ENCODE peak calls at places on chromosomes 7 and 10, in four cellular contexts. J is uterus, N is tibial nerve, Z is gastrocnemius medialis. W is an unnamed sample. For H3K9me3, the result is how much of the 10 kb centered on the place peaks cover.

GRCh38 chr7:83060218-83060617 is 102.5 kb downstream of the PCLO start:
- DNase-seq in J (no peak), N (no peak), Z (no peak), W (peak)

GRCh38 chr7:55366461-55367138 is 1.5 kb downstream of the LANCL2 start:
- DNase-seq in J (no peak), N (no peak), Z (no peak), W (peak)

GRCh38 chr10:94677691-94678090 is 5.8 kb upstream of the CYP2C18 start:
- DNase-seq in J (no peak), N (no peak), Z (no peak), W (no peak)

GRCh38 chr10:113445736-113446135 is 107.1 kb upstream of the HABP2 start:
- DNase-seq in J (no peak), N (no peak), Z (no peak), W (no peak)

GRCh38 chr10:50347394-50347802 is 96.1 kb upstream of the ASAH2 start:
- DNase-seq in J (no peak), N (no peak), Z (no peak), W (no peak)

GRCh38 chr10:17432738-17433137 is 21.7 kb downstream of the ST8SIA6 start:
- DNase-seq in J (no peak), N (no peak), Z (no peak), W (no peak)

GRCh38 chr7:47568569-47568968 is 13.3 kb downstream of the TNS3 start:
- DNase-seq in J (no peak), N (no peak), Z (peak), W (peak)

GRCh38 chr10:132311338-132311939 is 3.7 kb upstream of the STK32C start:
- DNase-seq in J (no peak), N (no peak), Z (no peak), W (no peak)

GRCh38 chr7:41403291-41403690 is 299.6 kb downstream of the INHBA start:
- DNase-seq in J (no peak), N (no peak), Z (no peak), W (no peak)

GRCh38 chr7:111982133-111982532 is 224.1 kb downstream of the DOCK4 start:
- DNase-seq in J (no peak), N (no peak), Z (no peak), W (no peak)

GRCh38 chr10:131231965-131232541 is 79.5 kb downstream of the TCERG1L start:
- DNase-seq in J (no peak), N (no peak), Z (no peak), W (no peak)

GRCh38 chr7:1954366-1955004 is 278.3 kb downstream of the MAD1L1 start:
- DNase-seq in J (no peak), N (no peak), Z (no peak), W (no peak)

DNA sequence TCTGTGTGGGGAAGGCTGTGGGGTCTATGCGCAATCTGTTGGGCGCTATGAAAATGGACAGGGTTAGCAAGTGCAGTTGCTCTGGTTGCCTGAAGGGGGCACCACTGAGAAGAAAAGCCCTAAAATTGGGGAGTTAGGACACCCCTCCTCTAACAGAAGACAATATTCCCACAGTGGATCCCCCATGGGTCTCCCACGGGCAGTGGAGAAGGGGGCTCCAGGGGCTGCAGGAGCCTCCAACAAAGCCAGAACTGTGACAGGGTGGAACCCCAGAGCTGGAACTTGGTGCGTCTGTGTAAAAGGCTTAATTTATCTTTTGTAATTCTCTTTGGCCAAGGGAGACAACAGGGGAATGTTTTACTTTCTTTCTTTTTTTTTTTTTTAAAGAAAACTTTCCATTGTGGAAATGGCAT is 12.5 kb upstream of the COL13A1 start:
- DNase-seq in J (no peak), N (no peak), Z (no peak), W (no peak)
- H3K27ac ChIP-seq in J (no peak), N (no peak), Z (no peak), W (no peak)

GRCh38 chr7:57404967-57405421 is 45.0 kb upstream of the ZNF716 start:
- DNase-seq in J (no peak), N (no peak), Z (no peak), W (no peak)
- H3K9me3 ChIP-seq in J (under half), N (under half), Z (under half), W (under half)

GRCh38 chr10:119105155-119105554 is 1.2 kb downstream of the DENND10 start:
- DNase-seq in J (no peak), N (no peak), Z (no peak), W (no peak)

GRCh38 chr10:119103241-119103640 is 672 bp upstream of the DENND10 start:
- DNase-seq in J (no peak), N (no peak), Z (no peak), W (no peak)

GRCh38 chr10:119104653-119105024 is 726 bp downstream of the DENND10 start:
- DNase-seq in J (peak), N (peak), Z (no peak), W (peak)

GRCh38 chr10:119098576-119098975 is 5.3 kb upstream of the DENND10 start:
- DNase-seq in J (no peak), N (no peak), Z (no peak), W (no peak)

DNA sequence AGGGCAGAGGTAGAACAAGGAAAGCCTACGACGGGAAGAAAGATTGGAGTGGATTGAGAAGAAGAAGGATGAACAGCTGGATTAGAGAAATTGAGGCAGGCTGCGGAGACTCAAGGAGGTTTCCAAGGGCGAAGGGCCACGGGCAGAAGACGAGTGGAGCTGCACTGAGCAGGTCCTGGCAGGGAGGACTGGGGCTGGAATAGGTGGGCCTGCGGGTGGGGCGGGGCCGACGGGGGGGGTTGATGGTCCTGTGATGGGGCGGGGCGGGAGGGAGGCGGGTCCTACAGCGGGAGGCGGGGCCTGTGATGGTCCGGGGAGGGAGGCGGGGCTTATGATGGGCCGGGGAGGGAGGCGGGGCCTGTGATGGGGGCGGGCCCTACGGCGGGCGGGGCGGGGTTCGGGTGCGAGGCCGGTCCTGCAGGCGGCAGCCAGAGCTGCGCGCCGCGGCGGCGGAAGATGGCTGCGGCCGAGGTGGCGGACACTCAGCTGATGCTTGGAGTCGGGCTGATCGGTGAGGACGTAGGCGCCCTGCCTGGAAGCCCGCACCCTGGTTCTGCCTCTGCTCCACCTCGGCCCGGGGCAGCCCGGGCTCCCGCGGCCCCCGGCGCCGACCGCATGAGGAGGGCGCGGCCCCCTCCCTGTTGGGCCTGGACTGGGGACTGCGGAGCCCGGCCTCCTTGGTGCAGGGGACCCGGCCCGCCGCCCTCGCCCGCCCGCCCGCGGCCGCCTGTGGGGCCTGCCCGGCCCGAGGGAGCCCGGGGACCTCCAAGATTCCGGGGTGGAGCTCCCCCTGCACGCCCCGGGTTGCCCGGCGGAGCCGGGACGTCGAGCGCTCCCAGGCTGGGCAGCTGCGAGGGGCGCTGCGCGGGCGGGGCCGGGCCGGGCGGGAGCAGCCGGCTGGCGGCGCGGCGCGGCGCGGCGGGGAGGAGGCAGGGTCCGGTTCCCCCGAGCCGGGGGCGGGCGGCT is at the start of gene DENND10:
- DNase-seq in J (peak), N (peak), Z (peak), W (peak)
- TF ChIP-seq POLR2A in J (peak), N (peak), Z (peak), W (peak)

GRCh38 chr7:124633740-124634139 is 131.9 kb downstream of the GPR37 start:
- DNase-seq in J (no peak), N (no peak), Z (no peak), W (no peak)
- H3K27ac ChIP-seq in J (no peak), N (no peak), Z (no peak), W (no peak)

DNA sequence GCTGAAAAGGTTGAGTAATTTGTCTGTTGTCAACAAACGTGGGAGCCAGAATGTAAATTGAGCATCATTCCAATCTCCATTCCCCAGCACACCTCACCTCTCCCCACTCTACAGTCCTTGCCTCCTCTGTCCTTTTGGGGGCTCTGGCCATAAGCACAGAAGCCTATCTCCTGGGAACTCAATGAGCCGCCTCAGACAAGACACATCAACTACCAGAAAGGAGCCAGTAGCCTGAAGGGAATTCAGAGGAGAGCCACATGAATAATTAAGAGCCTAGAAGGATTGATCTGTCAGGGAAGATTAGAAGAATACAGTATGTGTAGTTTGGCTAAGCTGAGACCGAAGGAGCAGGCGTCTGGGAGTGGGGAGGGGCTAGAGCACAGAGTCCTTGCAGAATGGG is 31.2 kb downstream of the FRMD4A start:
- DNase-seq in J (no peak), N (no peak), Z (no peak), W (no peak)
- H3K9me3 ChIP-seq in J (under half), N (under half), Z (under half), W (under half)

DNA sequence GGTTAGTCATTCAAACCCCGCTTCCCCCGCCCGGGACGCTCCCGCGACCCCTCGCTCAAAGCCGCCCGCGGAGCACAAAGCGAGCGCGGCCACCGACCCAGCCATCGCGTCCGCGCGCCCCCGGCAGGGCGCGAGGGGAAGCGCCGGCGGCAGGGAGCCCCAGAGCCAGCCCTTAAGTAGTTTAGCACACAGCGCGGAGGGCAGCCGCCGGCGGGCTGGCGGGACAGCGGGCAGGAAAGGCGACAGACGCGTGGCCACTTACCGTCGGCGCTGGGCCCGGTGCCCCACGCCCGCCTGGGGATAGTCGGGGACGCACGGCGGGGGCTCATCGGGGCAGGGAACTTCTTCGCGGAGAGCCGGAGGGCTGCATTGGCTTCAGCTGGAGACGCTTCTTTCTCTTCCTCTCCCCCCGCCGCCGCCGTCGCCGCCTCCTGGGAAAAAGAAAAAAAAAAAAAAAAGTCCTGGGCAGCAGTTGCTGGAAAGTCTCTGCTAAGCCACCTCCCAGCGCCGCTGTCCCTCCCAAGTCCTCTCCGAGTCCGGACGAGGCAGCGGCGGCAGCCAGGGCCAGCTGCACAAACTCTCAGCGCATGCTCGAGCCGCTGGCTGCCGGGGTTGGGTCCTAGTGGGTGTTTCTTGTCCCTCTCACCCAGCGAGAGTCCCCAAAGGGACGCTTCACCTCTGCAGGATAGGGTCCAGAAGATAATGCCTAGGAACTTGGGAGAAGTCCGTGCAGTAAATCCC is at the start of gene TSPAN12:
- DNase-seq in J (peak), N (peak), Z (peak), W (peak)
- TF ChIP-seq POLR2A in J (no peak), N (no peak), Z (no peak), W (no peak)

W was measured in testis.